ENCODE peak calls at places on chromosomes 13 and 19, in ten cellular contexts. One of them, this sample, is unnamed.

GRCh38 chr13:73505487-73505886 is 446.7 kb downstream of the KLF5 start:
- DNase-seq in GM04503: no peak
- DNase-seq in activated CD4-positive, alpha-beta T cell treated with anti-CD3 and anti-CD28 coated beads, Interleukin-2, amount 50 U/mL, for 4 hours: no peak
- DNase-seq in stimulated activated CD4-positive, alpha-beta T cell treated with anti-CD3 and anti-CD28 coated beads, Interleukin-12 subunit alpha, Interleukin-12 subunit beta, amount 100 ng/mL, for 4 hours: no peak
- DNase-seq in left colon: no peak
- DNase-seq in T-helper 2 cell: no peak
- DNase-seq in fibroblast of mammary gland: no peak
- DNase-seq in activated CD4-positive, alpha-beta memory T cell treated with anti-CD3 and anti-CD28 coated beads, Interleukin-2, amount 10 ng/mL, durations not matched to agents 7 days and 5 days: no peak
- DNase-seq in stimulated activated naive CD4-positive, alpha-beta T cell treated with Interleukin-2 at 50 U/mL for 16 hours: no peak
- DNase-seq in endothelial cell: no peak
- DNase-seq in this sample: no peak

GRCh38 chr19:18300930-18301717 is 19.7 kb upstream of the JUND start:
- DNase-seq in GM04503: no peak
- DNase-seq in activated CD4-positive, alpha-beta T cell treated with anti-CD3 and anti-CD28 coated beads, Interleukin-2, amount 50 U/mL, for 4 hours: no peak
- DNase-seq in stimulated activated CD4-positive, alpha-beta T cell treated with anti-CD3 and anti-CD28 coated beads, Interleukin-12 subunit alpha, Interleukin-12 subunit beta, amount 100 ng/mL, for 4 hours: no peak
- DNase-seq in left colon: peak; percentile 62
- DNase-seq in T-helper 2 cell: no peak
- DNase-seq in fibroblast of mammary gland: peak; percentile 78
- DNase-seq in activated CD4-positive, alpha-beta memory T cell treated with anti-CD3 and anti-CD28 coated beads, Interleukin-2, amount 10 ng/mL, durations not matched to agents 7 days and 5 days: no peak
- DNase-seq in stimulated activated naive CD4-positive, alpha-beta T cell treated with Interleukin-2 at 50 U/mL for 16 hours: no peak
- DNase-seq in endothelial cell: no peak
- DNase-seq in this sample: no peak

GRCh38 chr13:108508263-108508662 is 121.1 kb upstream of the MYO16 start:
- DNase-seq in GM04503: no peak
- DNase-seq in activated CD4-positive, alpha-beta T cell treated with anti-CD3 and anti-CD28 coated beads, Interleukin-2, amount 50 U/mL, for 4 hours: no peak
- DNase-seq in stimulated activated CD4-positive, alpha-beta T cell treated with anti-CD3 and anti-CD28 coated beads, Interleukin-12 subunit alpha, Interleukin-12 subunit beta, amount 100 ng/mL, for 4 hours: no peak
- DNase-seq in left colon: no peak
- DNase-seq in T-helper 2 cell: no peak
- DNase-seq in fibroblast of mammary gland: peak; percentile 30
- DNase-seq in activated CD4-positive, alpha-beta memory T cell treated with anti-CD3 and anti-CD28 coated beads, Interleukin-2, amount 10 ng/mL, durations not matched to agents 7 days and 5 days: no peak
- DNase-seq in stimulated activated naive CD4-positive, alpha-beta T cell treated with Interleukin-2 at 50 U/mL for 16 hours: no peak
- DNase-seq in endothelial cell: peak; percentile 25
- DNase-seq in this sample: no peak

GRCh38 chr19:38496603-38497487 is 63.4 kb downstream of the RYR1 start:
- DNase-seq in GM04503: no peak
- DNase-seq in activated CD4-positive, alpha-beta T cell treated with anti-CD3 and anti-CD28 coated beads, Interleukin-2, amount 50 U/mL, for 4 hours: no peak
- DNase-seq in stimulated activated CD4-positive, alpha-beta T cell treated with anti-CD3 and anti-CD28 coated beads, Interleukin-12 subunit alpha, Interleukin-12 subunit beta, amount 100 ng/mL, for 4 hours: no peak
- DNase-seq in left colon: no peak
- DNase-seq in T-helper 2 cell: no peak
- DNase-seq in fibroblast of mammary gland: peak; percentile 39
- DNase-seq in activated CD4-positive, alpha-beta memory T cell treated with anti-CD3 and anti-CD28 coated beads, Interleukin-2, amount 10 ng/mL, durations not matched to agents 7 days and 5 days: no peak
- DNase-seq in stimulated activated naive CD4-positive, alpha-beta T cell treated with Interleukin-2 at 50 U/mL for 16 hours: no peak
- DNase-seq in endothelial cell: no peak
- DNase-seq in this sample: no peak

GRCh38 chr13:51818771-51819511 is 15.0 kb upstream of the DHRS12 start:
- DNase-seq in GM04503: no peak
- DNase-seq in activated CD4-positive, alpha-beta T cell treated with anti-CD3 and anti-CD28 coated beads, Interleukin-2, amount 50 U/mL, for 4 hours: peak; percentile 44
- DNase-seq in stimulated activated CD4-positive, alpha-beta T cell treated with anti-CD3 and anti-CD28 coated beads, Interleukin-12 subunit alpha, Interleukin-12 subunit beta, amount 100 ng/mL, for 4 hours: peak; percentile 50
- DNase-seq in left colon: no peak
- DNase-seq in T-helper 2 cell: no peak
- DNase-seq in fibroblast of mammary gland: no peak
- DNase-seq in activated CD4-positive, alpha-beta memory T cell treated with anti-CD3 and anti-CD28 coated beads, Interleukin-2, amount 10 ng/mL, durations not matched to agents 7 days and 5 days: no peak
- DNase-seq in stimulated activated naive CD4-positive, alpha-beta T cell treated with Interleukin-2 at 50 U/mL for 16 hours: peak; percentile 68
- DNase-seq in endothelial cell: no peak
- DNase-seq in this sample: no peak

GRCh38 chr19:7685546-7686445 is 5.2 kb downstream of the TRAPPC5 start:
- DNase-seq in GM04503: no peak
- DNase-seq in activated CD4-positive, alpha-beta T cell treated with anti-CD3 and anti-CD28 coated beads, Interleukin-2, amount 50 U/mL, for 4 hours: no peak
- DNase-seq in stimulated activated CD4-positive, alpha-beta T cell treated with anti-CD3 and anti-CD28 coated beads, Interleukin-12 subunit alpha, Interleukin-12 subunit beta, amount 100 ng/mL, for 4 hours: no peak
- DNase-seq in left colon: no peak
- DNase-seq in T-helper 2 cell: no peak
- DNase-seq in fibroblast of mammary gland: no peak
- DNase-seq in activated CD4-positive, alpha-beta memory T cell treated with anti-CD3 and anti-CD28 coated beads, Interleukin-2, amount 10 ng/mL, durations not matched to agents 7 days and 5 days: no peak
- DNase-seq in stimulated activated naive CD4-positive, alpha-beta T cell treated with Interleukin-2 at 50 U/mL for 16 hours: no peak
- DNase-seq in endothelial cell: no peak
- DNase-seq in this sample: no peak

GRCh38 chr13:113771709-113772331 is 12.8 kb downstream of the TMEM255B start:
- DNase-seq in GM04503: no peak
- DNase-seq in activated CD4-positive, alpha-beta T cell treated with anti-CD3 and anti-CD28 coated beads, Interleukin-2, amount 50 U/mL, for 4 hours: no peak
- DNase-seq in stimulated activated CD4-positive, alpha-beta T cell treated with anti-CD3 and anti-CD28 coated beads, Interleukin-12 subunit alpha, Interleukin-12 subunit beta, amount 100 ng/mL, for 4 hours: no peak
- DNase-seq in left colon: no peak
- DNase-seq in T-helper 2 cell: no peak
- DNase-seq in fibroblast of mammary gland: peak; percentile 24
- DNase-seq in activated CD4-positive, alpha-beta memory T cell treated with anti-CD3 and anti-CD28 coated beads, Interleukin-2, amount 10 ng/mL, durations not matched to agents 7 days and 5 days: no peak
- DNase-seq in stimulated activated naive CD4-positive, alpha-beta T cell treated with Interleukin-2 at 50 U/mL for 16 hours: no peak
- DNase-seq in endothelial cell: no peak
- DNase-seq in this sample: no peak

GRCh38 chr13:20703785-20704458 is 423 bp downstream of the IL17D start:
- DNase-seq in GM04503: no peak
- DNase-seq in activated CD4-positive, alpha-beta T cell treated with anti-CD3 and anti-CD28 coated beads, Interleukin-2, amount 50 U/mL, for 4 hours: peak; percentile 68
- DNase-seq in stimulated activated CD4-positive, alpha-beta T cell treated with anti-CD3 and anti-CD28 coated beads, Interleukin-12 subunit alpha, Interleukin-12 subunit beta, amount 100 ng/mL, for 4 hours: peak; percentile 72
- DNase-seq in left colon: peak; percentile 90
- DNase-seq in T-helper 2 cell: peak; percentile 74
- DNase-seq in fibroblast of mammary gland: peak; percentile 65
- DNase-seq in activated CD4-positive, alpha-beta memory T cell treated with anti-CD3 and anti-CD28 coated beads, Interleukin-2, amount 10 ng/mL, durations not matched to agents 7 days and 5 days: peak; percentile 77
- DNase-seq in stimulated activated naive CD4-positive, alpha-beta T cell treated with Interleukin-2 at 50 U/mL for 16 hours: peak; percentile 68
- DNase-seq in endothelial cell: peak; percentile 79
- DNase-seq in this sample: no peak

GRCh38 chr13:21402586-21403307 is 56.4 kb downstream of the ZDHHC20 start:
- DNase-seq in GM04503: no peak
- DNase-seq in activated CD4-positive, alpha-beta T cell treated with anti-CD3 and anti-CD28 coated beads, Interleukin-2, amount 50 U/mL, for 4 hours: peak; percentile 2
- DNase-seq in stimulated activated CD4-positive, alpha-beta T cell treated with anti-CD3 and anti-CD28 coated beads, Interleukin-12 subunit alpha, Interleukin-12 subunit beta, amount 100 ng/mL, for 4 hours: no peak
- DNase-seq in left colon: no peak
- DNase-seq in T-helper 2 cell: no peak
- DNase-seq in fibroblast of mammary gland: peak; percentile 73
- DNase-seq in activated CD4-positive, alpha-beta memory T cell treated with anti-CD3 and anti-CD28 coated beads, Interleukin-2, amount 10 ng/mL, durations not matched to agents 7 days and 5 days: no peak
- DNase-seq in stimulated activated naive CD4-positive, alpha-beta T cell treated with Interleukin-2 at 50 U/mL for 16 hours: no peak
- DNase-seq in endothelial cell: no peak
- DNase-seq in this sample: no peak

GRCh38 chr19:41887711-41888382 is 4.9 kb downstream of the ARHGEF1 start:
- DNase-seq in GM04503: no peak
- DNase-seq in activated CD4-positive, alpha-beta T cell treated with anti-CD3 and anti-CD28 coated beads, Interleukin-2, amount 50 U/mL, for 4 hours: peak; percentile 88
- DNase-seq in stimulated activated CD4-positive, alpha-beta T cell treated with anti-CD3 and anti-CD28 coated beads, Interleukin-12 subunit alpha, Interleukin-12 subunit beta, amount 100 ng/mL, for 4 hours: peak; percentile 80
- DNase-seq in left colon: peak; percentile 73
- DNase-seq in T-helper 2 cell: peak; percentile 70
- DNase-seq in fibroblast of mammary gland: peak; percentile 20
- DNase-seq in activated CD4-positive, alpha-beta memory T cell treated with anti-CD3 and anti-CD28 coated beads, Interleukin-2, amount 10 ng/mL, durations not matched to agents 7 days and 5 days: peak; percentile 86
- DNase-seq in stimulated activated naive CD4-positive, alpha-beta T cell treated with Interleukin-2 at 50 U/mL for 16 hours: peak; percentile 89
- DNase-seq in endothelial cell: no peak
- DNase-seq in this sample: no peak

GRCh38 chr13:111161601-111162600 is 46.8 kb downstream of the ARHGEF7 start:
- DNase-seq in GM04503: no peak
- DNase-seq in activated CD4-positive, alpha-beta T cell treated with anti-CD3 and anti-CD28 coated beads, Interleukin-2, amount 50 U/mL, for 4 hours: no peak
- DNase-seq in stimulated activated CD4-positive, alpha-beta T cell treated with anti-CD3 and anti-CD28 coated beads, Interleukin-12 subunit alpha, Interleukin-12 subunit beta, amount 100 ng/mL, for 4 hours: no peak
- DNase-seq in left colon: no peak
- DNase-seq in T-helper 2 cell: no peak
- DNase-seq in fibroblast of mammary gland: no peak
- DNase-seq in activated CD4-positive, alpha-beta memory T cell treated with anti-CD3 and anti-CD28 coated beads, Interleukin-2, amount 10 ng/mL, durations not matched to agents 7 days and 5 days: no peak
- DNase-seq in stimulated activated naive CD4-positive, alpha-beta T cell treated with Interleukin-2 at 50 U/mL for 16 hours: no peak
- DNase-seq in endothelial cell: no peak
- DNase-seq in this sample: no peak

GRCh38 chr13:95246292-95247082 is 54.8 kb downstream of the ABCC4 start:
- DNase-seq in GM04503: no peak
- DNase-seq in activated CD4-positive, alpha-beta T cell treated with anti-CD3 and anti-CD28 coated beads, Interleukin-2, amount 50 U/mL, for 4 hours: no peak
- DNase-seq in stimulated activated CD4-positive, alpha-beta T cell treated with anti-CD3 and anti-CD28 coated beads, Interleukin-12 subunit alpha, Interleukin-12 subunit beta, amount 100 ng/mL, for 4 hours: no peak
- DNase-seq in left colon: no peak
- DNase-seq in T-helper 2 cell: no peak
- DNase-seq in fibroblast of mammary gland: no peak
- DNase-seq in activated CD4-positive, alpha-beta memory T cell treated with anti-CD3 and anti-CD28 coated beads, Interleukin-2, amount 10 ng/mL, durations not matched to agents 7 days and 5 days: no peak
- DNase-seq in stimulated activated naive CD4-positive, alpha-beta T cell treated with Interleukin-2 at 50 U/mL for 16 hours: no peak
- DNase-seq in endothelial cell: no peak
- DNase-seq in this sample: no peak

GRCh38 chr19:37803250-37803854 is 24.0 kb upstream of the ZNF573 start:
- DNase-seq in GM04503: no peak
- DNase-seq in activated CD4-positive, alpha-beta T cell treated with anti-CD3 and anti-CD28 coated beads, Interleukin-2, amount 50 U/mL, for 4 hours: no peak
- DNase-seq in stimulated activated CD4-positive, alpha-beta T cell treated with anti-CD3 and anti-CD28 coated beads, Interleukin-12 subunit alpha, Interleukin-12 subunit beta, amount 100 ng/mL, for 4 hours: no peak
- DNase-seq in left colon: no peak
- DNase-seq in T-helper 2 cell: no peak
- DNase-seq in fibroblast of mammary gland: no peak
- DNase-seq in activated CD4-positive, alpha-beta memory T cell treated with anti-CD3 and anti-CD28 coated beads, Interleukin-2, amount 10 ng/mL, durations not matched to agents 7 days and 5 days: no peak
- DNase-seq in stimulated activated naive CD4-positive, alpha-beta T cell treated with Interleukin-2 at 50 U/mL for 16 hours: no peak
- DNase-seq in endothelial cell: no peak
- DNase-seq in this sample: no peak

GRCh38 chr19:11560404-11560988 is 1.5 kb upstream of the ELOF1 start:
- DNase-seq in GM04503: peak; percentile 17
- DNase-seq in activated CD4-positive, alpha-beta T cell treated with anti-CD3 and anti-CD28 coated beads, Interleukin-2, amount 50 U/mL, for 4 hours: peak; percentile 46
- DNase-seq in stimulated activated CD4-positive, alpha-beta T cell treated with anti-CD3 and anti-CD28 coated beads, Interleukin-12 subunit alpha, Interleukin-12 subunit beta, amount 100 ng/mL, for 4 hours: peak; percentile 24
- DNase-seq in left colon: no peak
- DNase-seq in T-helper 2 cell: peak; percentile 28
- DNase-seq in fibroblast of mammary gland: peak; percentile 81
- DNase-seq in activated CD4-positive, alpha-beta memory T cell treated with anti-CD3 and anti-CD28 coated beads, Interleukin-2, amount 10 ng/mL, durations not matched to agents 7 days and 5 days: peak; percentile 64
- DNase-seq in stimulated activated naive CD4-positive, alpha-beta T cell treated with Interleukin-2 at 50 U/mL for 16 hours: peak; percentile 20
- DNase-seq in endothelial cell: peak; percentile 71
- DNase-seq in this sample: peak; percentile 82

GRCh38 chr13:97627566-97627965 is 193.6 kb downstream of the RAP2A start:
- DNase-seq in GM04503: peak; percentile 45
- DNase-seq in activated CD4-positive, alpha-beta T cell treated with anti-CD3 and anti-CD28 coated beads, Interleukin-2, amount 50 U/mL, for 4 hours: no peak
- DNase-seq in stimulated activated CD4-positive, alpha-beta T cell treated with anti-CD3 and anti-CD28 coated beads, Interleukin-12 subunit alpha, Interleukin-12 subunit beta, amount 100 ng/mL, for 4 hours: no peak
- DNase-seq in left colon: peak; percentile 7
- DNase-seq in T-helper 2 cell: no peak
- DNase-seq in fibroblast of mammary gland: peak; percentile 93
- DNase-seq in activated CD4-positive, alpha-beta memory T cell treated with anti-CD3 and anti-CD28 coated beads, Interleukin-2, amount 10 ng/mL, durations not matched to agents 7 days and 5 days: no peak
- DNase-seq in stimulated activated naive CD4-positive, alpha-beta T cell treated with Interleukin-2 at 50 U/mL for 16 hours: no peak
- DNase-seq in endothelial cell: no peak
- DNase-seq in this sample: peak; percentile 5

GRCh38 chr13:86052141-86052540 is 252.9 kb upstream of the SLITRK6 start:
- DNase-seq in GM04503: no peak
- DNase-seq in activated CD4-positive, alpha-beta T cell treated with anti-CD3 and anti-CD28 coated beads, Interleukin-2, amount 50 U/mL, for 4 hours: no peak
- DNase-seq in stimulated activated CD4-positive, alpha-beta T cell treated with anti-CD3 and anti-CD28 coated beads, Interleukin-12 subunit alpha, Interleukin-12 subunit beta, amount 100 ng/mL, for 4 hours: no peak
- DNase-seq in left colon: no peak
- DNase-seq in T-helper 2 cell: no peak
- DNase-seq in fibroblast of mammary gland: no peak
- DNase-seq in activated CD4-positive, alpha-beta memory T cell treated with anti-CD3 and anti-CD28 coated beads, Interleukin-2, amount 10 ng/mL, durations not matched to agents 7 days and 5 days: no peak
- DNase-seq in stimulated activated naive CD4-positive, alpha-beta T cell treated with Interleukin-2 at 50 U/mL for 16 hours: no peak
- DNase-seq in endothelial cell: no peak
- DNase-seq in this sample: no peak

GRCh38 chr13:33723772-33724435 is 94.0 kb upstream of the RFC3 start:
- DNase-seq in GM04503: peak; percentile 22
- DNase-seq in activated CD4-positive, alpha-beta T cell treated with anti-CD3 and anti-CD28 coated beads, Interleukin-2, amount 50 U/mL, for 4 hours: peak; percentile 51
- DNase-seq in stimulated activated CD4-positive, alpha-beta T cell treated with anti-CD3 and anti-CD28 coated beads, Interleukin-12 subunit alpha, Interleukin-12 subunit beta, amount 100 ng/mL, for 4 hours: peak; percentile 43
- DNase-seq in left colon: peak; percentile 76
- DNase-seq in T-helper 2 cell: peak; percentile 39
- DNase-seq in fibroblast of mammary gland: peak; percentile 88
- DNase-seq in activated CD4-positive, alpha-beta memory T cell treated with anti-CD3 and anti-CD28 coated beads, Interleukin-2, amount 10 ng/mL, durations not matched to agents 7 days and 5 days: peak; percentile 76
- DNase-seq in stimulated activated naive CD4-positive, alpha-beta T cell treated with Interleukin-2 at 50 U/mL for 16 hours: peak; percentile 55
- DNase-seq in endothelial cell: peak; percentile 71
- DNase-seq in this sample: peak; percentile 90

GRCh38 chr19:17871878-17872250 is at the start of gene SLC5A5:
- DNase-seq in GM04503: no peak
- DNase-seq in activated CD4-positive, alpha-beta T cell treated with anti-CD3 and anti-CD28 coated beads, Interleukin-2, amount 50 U/mL, for 4 hours: no peak
- DNase-seq in stimulated activated CD4-positive, alpha-beta T cell treated with anti-CD3 and anti-CD28 coated beads, Interleukin-12 subunit alpha, Interleukin-12 subunit beta, amount 100 ng/mL, for 4 hours: peak; percentile 25
- DNase-seq in left colon: no peak
- DNase-seq in T-helper 2 cell: no peak
- DNase-seq in fibroblast of mammary gland: no peak
- DNase-seq in activated CD4-positive, alpha-beta memory T cell treated with anti-CD3 and anti-CD28 coated beads, Interleukin-2, amount 10 ng/mL, durations not matched to agents 7 days and 5 days: peak; percentile 33
- DNase-seq in stimulated activated naive CD4-positive, alpha-beta T cell treated with Interleukin-2 at 50 U/mL for 16 hours: no peak
- DNase-seq in endothelial cell: no peak
- DNase-seq in this sample: peak; percentile 44

GRCh38 chr13:26062853-26063444 is 11.1 kb upstream of the SHISA2 start:
- DNase-seq in GM04503: peak; percentile 4
- DNase-seq in activated CD4-positive, alpha-beta T cell treated with anti-CD3 and anti-CD28 coated beads, Interleukin-2, amount 50 U/mL, for 4 hours: peak; percentile 22
- DNase-seq in stimulated activated CD4-positive, alpha-beta T cell treated with anti-CD3 and anti-CD28 coated beads, Interleukin-12 subunit alpha, Interleukin-12 subunit beta, amount 100 ng/mL, for 4 hours: no peak
- DNase-seq in left colon: no peak
- DNase-seq in T-helper 2 cell: no peak
- DNase-seq in fibroblast of mammary gland: peak; percentile 43
- DNase-seq in activated CD4-positive, alpha-beta memory T cell treated with anti-CD3 and anti-CD28 coated beads, Interleukin-2, amount 10 ng/mL, durations not matched to agents 7 days and 5 days: peak; percentile 30
- DNase-seq in stimulated activated naive CD4-positive, alpha-beta T cell treated with Interleukin-2 at 50 U/mL for 16 hours: no peak
- DNase-seq in endothelial cell: peak; percentile 54
- DNase-seq in this sample: peak; percentile 85

GRCh38 chr13:62119739-62120700 is 704.4 kb upstream of the PCDH20 start:
- DNase-seq in GM04503: no peak
- DNase-seq in activated CD4-positive, alpha-beta T cell treated with anti-CD3 and anti-CD28 coated beads, Interleukin-2, amount 50 U/mL, for 4 hours: no peak
- DNase-seq in stimulated activated CD4-positive, alpha-beta T cell treated with anti-CD3 and anti-CD28 coated beads, Interleukin-12 subunit alpha, Interleukin-12 subunit beta, amount 100 ng/mL, for 4 hours: no peak
- DNase-seq in left colon: no peak
- DNase-seq in T-helper 2 cell: no peak
- DNase-seq in fibroblast of mammary gland: peak; percentile 8
- DNase-seq in activated CD4-positive, alpha-beta memory T cell treated with anti-CD3 and anti-CD28 coated beads, Interleukin-2, amount 10 ng/mL, durations not matched to agents 7 days and 5 days: no peak
- DNase-seq in stimulated activated naive CD4-positive, alpha-beta T cell treated with Interleukin-2 at 50 U/mL for 16 hours: no peak
- DNase-seq in endothelial cell: no peak
- DNase-seq in this sample: peak; percentile 8

GRCh38 chr13:99528547-99528946 is 27.3 kb downstream of the TM9SF2 start:
- DNase-seq in GM04503: no peak
- DNase-seq in activated CD4-positive, alpha-beta T cell treated with anti-CD3 and anti-CD28 coated beads, Interleukin-2, amount 50 U/mL, for 4 hours: peak; percentile 19
- DNase-seq in stimulated activated CD4-positive, alpha-beta T cell treated with anti-CD3 and anti-CD28 coated beads, Interleukin-12 subunit alpha, Interleukin-12 subunit beta, amount 100 ng/mL, for 4 hours: no peak
- DNase-seq in left colon: no peak
- DNase-seq in T-helper 2 cell: no peak
- DNase-seq in fibroblast of mammary gland: no peak
- DNase-seq in activated CD4-positive, alpha-beta memory T cell treated with anti-CD3 and anti-CD28 coated beads, Interleukin-2, amount 10 ng/mL, durations not matched to agents 7 days and 5 days: peak; percentile 46
- DNase-seq in stimulated activated naive CD4-positive, alpha-beta T cell treated with Interleukin-2 at 50 U/mL for 16 hours: no peak
- DNase-seq in endothelial cell: no peak
- DNase-seq in this sample: peak; percentile 77

GRCh38 chr13:26184791-26185250 is 37.3 kb downstream of the RNF6 start:
- DNase-seq in GM04503: no peak
- DNase-seq in activated CD4-positive, alpha-beta T cell treated with anti-CD3 and anti-CD28 coated beads, Interleukin-2, amount 50 U/mL, for 4 hours: peak; percentile 62
- DNase-seq in stimulated activated CD4-positive, alpha-beta T cell treated with anti-CD3 and anti-CD28 coated beads, Interleukin-12 subunit alpha, Interleukin-12 subunit beta, amount 100 ng/mL, for 4 hours: peak; percentile 56
- DNase-seq in left colon: peak; percentile 63
- DNase-seq in T-helper 2 cell: peak; percentile 51
- DNase-seq in fibroblast of mammary gland: peak; percentile 73
- DNase-seq in activated CD4-positive, alpha-beta memory T cell treated with anti-CD3 and anti-CD28 coated beads, Interleukin-2, amount 10 ng/mL, durations not matched to agents 7 days and 5 days: peak; percentile 78
- DNase-seq in stimulated activated naive CD4-positive, alpha-beta T cell treated with Interleukin-2 at 50 U/mL for 16 hours: peak; percentile 49
- DNase-seq in endothelial cell: peak; percentile 69
- DNase-seq in this sample: peak; percentile 82

GRCh38 chr13:114064516-114065140 is 67.8 kb downstream of the RASA3 start:
- DNase-seq in GM04503: no peak
- DNase-seq in activated CD4-positive, alpha-beta T cell treated with anti-CD3 and anti-CD28 coated beads, Interleukin-2, amount 50 U/mL, for 4 hours: no peak
- DNase-seq in stimulated activated CD4-positive, alpha-beta T cell treated with anti-CD3 and anti-CD28 coated beads, Interleukin-12 subunit alpha, Interleukin-12 subunit beta, amount 100 ng/mL, for 4 hours: no peak
- DNase-seq in left colon: no peak
- DNase-seq in T-helper 2 cell: no peak
- DNase-seq in fibroblast of mammary gland: peak; percentile 43
- DNase-seq in activated CD4-positive, alpha-beta memory T cell treated with anti-CD3 and anti-CD28 coated beads, Interleukin-2, amount 10 ng/mL, durations not matched to agents 7 days and 5 days: no peak
- DNase-seq in stimulated activated naive CD4-positive, alpha-beta T cell treated with Interleukin-2 at 50 U/mL for 16 hours: no peak
- DNase-seq in endothelial cell: no peak
- DNase-seq in this sample: no peak

GRCh38 chr13:81487151-81487550 is 1146.2 kb upstream of the SPRY2 start:
- DNase-seq in GM04503: no peak
- DNase-seq in activated CD4-positive, alpha-beta T cell treated with anti-CD3 and anti-CD28 coated beads, Interleukin-2, amount 50 U/mL, for 4 hours: no peak
- DNase-seq in stimulated activated CD4-positive, alpha-beta T cell treated with anti-CD3 and anti-CD28 coated beads, Interleukin-12 subunit alpha, Interleukin-12 subunit beta, amount 100 ng/mL, for 4 hours: no peak
- DNase-seq in left colon: no peak
- DNase-seq in T-helper 2 cell: no peak
- DNase-seq in fibroblast of mammary gland: peak; percentile 1
- DNase-seq in activated CD4-positive, alpha-beta memory T cell treated with anti-CD3 and anti-CD28 coated beads, Interleukin-2, amount 10 ng/mL, durations not matched to agents 7 days and 5 days: no peak
- DNase-seq in stimulated activated naive CD4-positive, alpha-beta T cell treated with Interleukin-2 at 50 U/mL for 16 hours: no peak
- DNase-seq in endothelial cell: peak; percentile 53
- DNase-seq in this sample: peak; percentile 15